ENCODE peak calls at places on chromosome 10, in nine cellular contexts. One of them, this sample, is unnamed.

GRCh38 chr10:13909911-13910617 is 323.3 kb downstream of the PRPF18 start:
- DNase-seq in germinal center: no peak
- DNase-seq in AG20443: no peak
- DNase-seq in central memory CD4-positive, alpha-beta T cell: no peak
- DNase-seq in lower lobe of right lung: no peak
- DNase-seq in stimulated activated CD4-positive, alpha-beta T cell treated with anti-CD3 and anti-CD28 coated beads, Interleukin-2, amount 100 ng/mL, for 4 hours: no peak
- DNase-seq in ecto neural progenitor cell: no peak
- DNase-seq in RPMI8226: no peak
- DNase-seq in activated CD8-positive, alpha-beta T cell treated with anti-CD3 and anti-CD28 coated beads for 36 hours: no peak
- DNase-seq in this sample: no peak

GRCh38 chr10:130648807-130649206 is 512.6 kb downstream of the GLRX3 start:
- DNase-seq in stimulated activated CD4-positive, alpha-beta T cell treated with anti-CD3 and anti-CD28 coated beads, Interleukin-2, amount 100 ng/mL, for 4 hours: no peak
- DNase-seq in AG20443: no peak
- DNase-seq in ecto neural progenitor cell: no peak
- DNase-seq in RPMI8226: no peak
- DNase-seq in germinal center: no peak
- DNase-seq in central memory CD4-positive, alpha-beta T cell: no peak
- DNase-seq in activated CD8-positive, alpha-beta T cell treated with anti-CD3 and anti-CD28 coated beads for 36 hours: no peak
- DNase-seq in lower lobe of right lung: no peak
- DNase-seq in this sample: no peak

GRCh38 chr10:63976538-63976937 is 455.3 kb downstream of the REEP3 start:
- DNase-seq in stimulated activated CD4-positive, alpha-beta T cell treated with anti-CD3 and anti-CD28 coated beads, Interleukin-2, amount 100 ng/mL, for 4 hours: no peak
- DNase-seq in RPMI8226: peak
- DNase-seq in germinal center: peak
- DNase-seq in lower lobe of right lung: peak
- DNase-seq in activated CD8-positive, alpha-beta T cell treated with anti-CD3 and anti-CD28 coated beads for 36 hours: peak
- DNase-seq in ecto neural progenitor cell: peak
- DNase-seq in central memory CD4-positive, alpha-beta T cell: no peak
- DNase-seq in AG20443: peak
- DNase-seq in this sample: peak

GRCh38 chr10:93820434-93820833 is 62.7 kb downstream of the LGI1 start:
- DNase-seq in ecto neural progenitor cell: no peak
- DNase-seq in RPMI8226: no peak
- DNase-seq in stimulated activated CD4-positive, alpha-beta T cell treated with anti-CD3 and anti-CD28 coated beads, Interleukin-2, amount 100 ng/mL, for 4 hours: no peak
- DNase-seq in lower lobe of right lung: no peak
- DNase-seq in AG20443: no peak
- DNase-seq in central memory CD4-positive, alpha-beta T cell: no peak
- DNase-seq in activated CD8-positive, alpha-beta T cell treated with anti-CD3 and anti-CD28 coated beads for 36 hours: no peak
- DNase-seq in germinal center: no peak
- DNase-seq in this sample: no peak

GRCh38 chr10:96512524-96512991 is 1.2 kb downstream of the TLL2 start:
- DNase-seq in ecto neural progenitor cell: peak
- DNase-seq in germinal center: peak
- DNase-seq in lower lobe of right lung: no peak
- DNase-seq in activated CD8-positive, alpha-beta T cell treated with anti-CD3 and anti-CD28 coated beads for 36 hours: peak
- DNase-seq in stimulated activated CD4-positive, alpha-beta T cell treated with anti-CD3 and anti-CD28 coated beads, Interleukin-2, amount 100 ng/mL, for 4 hours: no peak
- DNase-seq in RPMI8226: no peak
- DNase-seq in AG20443: peak
- DNase-seq in central memory CD4-positive, alpha-beta T cell: no peak
- DNase-seq in this sample: peak

GRCh38 chr10:73398024-73398423 is 15.8 kb downstream of the ANXA7 start:
- DNase-seq in lower lobe of right lung: no peak
- DNase-seq in central memory CD4-positive, alpha-beta T cell: no peak
- DNase-seq in AG20443: no peak
- DNase-seq in activated CD8-positive, alpha-beta T cell treated with anti-CD3 and anti-CD28 coated beads for 36 hours: no peak
- DNase-seq in stimulated activated CD4-positive, alpha-beta T cell treated with anti-CD3 and anti-CD28 coated beads, Interleukin-2, amount 100 ng/mL, for 4 hours: no peak
- DNase-seq in ecto neural progenitor cell: no peak
- DNase-seq in RPMI8226: no peak
- DNase-seq in germinal center: no peak
- DNase-seq in this sample: no peak

GRCh38 chr10:44635181-44635580 is 250.3 kb upstream of the CXCL12 start:
- DNase-seq in RPMI8226: no peak
- DNase-seq in lower lobe of right lung: no peak
- DNase-seq in ecto neural progenitor cell: no peak
- DNase-seq in activated CD8-positive, alpha-beta T cell treated with anti-CD3 and anti-CD28 coated beads for 36 hours: no peak
- DNase-seq in AG20443: no peak
- DNase-seq in stimulated activated CD4-positive, alpha-beta T cell treated with anti-CD3 and anti-CD28 coated beads, Interleukin-2, amount 100 ng/mL, for 4 hours: no peak
- DNase-seq in germinal center: no peak
- DNase-seq in central memory CD4-positive, alpha-beta T cell: no peak
- DNase-seq in this sample: no peak

GRCh38 chr10:68047554-68048327 is 27.3 kb downstream of the HERC4 start:
- DNase-seq in RPMI8226: no peak
- DNase-seq in germinal center: no peak
- DNase-seq in ecto neural progenitor cell: no peak
- DNase-seq in stimulated activated CD4-positive, alpha-beta T cell treated with anti-CD3 and anti-CD28 coated beads, Interleukin-2, amount 100 ng/mL, for 4 hours: no peak
- DNase-seq in AG20443: no peak
- DNase-seq in activated CD8-positive, alpha-beta T cell treated with anti-CD3 and anti-CD28 coated beads for 36 hours: no peak
- DNase-seq in lower lobe of right lung: no peak
- DNase-seq in central memory CD4-positive, alpha-beta T cell: no peak
- DNase-seq in this sample: no peak

GRCh38 chr10:103884681-103885139 is 29.3 kb upstream of the SH3PXD2A start:
- DNase-seq in activated CD8-positive, alpha-beta T cell treated with anti-CD3 and anti-CD28 coated beads for 36 hours: no peak
- DNase-seq in stimulated activated CD4-positive, alpha-beta T cell treated with anti-CD3 and anti-CD28 coated beads, Interleukin-2, amount 100 ng/mL, for 4 hours: no peak
- DNase-seq in central memory CD4-positive, alpha-beta T cell: peak
- DNase-seq in lower lobe of right lung: no peak
- DNase-seq in RPMI8226: peak
- DNase-seq in ecto neural progenitor cell: peak
- DNase-seq in AG20443: peak
- DNase-seq in germinal center: peak
- DNase-seq in this sample: peak

GRCh38 chr10:127600479-127600878 is 51.4 kb downstream of the NPS start:
- DNase-seq in stimulated activated CD4-positive, alpha-beta T cell treated with anti-CD3 and anti-CD28 coated beads, Interleukin-2, amount 100 ng/mL, for 4 hours: no peak
- DNase-seq in activated CD8-positive, alpha-beta T cell treated with anti-CD3 and anti-CD28 coated beads for 36 hours: no peak
- DNase-seq in lower lobe of right lung: no peak
- DNase-seq in central memory CD4-positive, alpha-beta T cell: no peak
- DNase-seq in ecto neural progenitor cell: peak
- DNase-seq in RPMI8226: peak
- DNase-seq in AG20443: no peak
- DNase-seq in germinal center: no peak
- DNase-seq in this sample: no peak

GRCh38 chr10:71043858-71044257 is 155.5 kb upstream of the PCBD1 start:
- DNase-seq in germinal center: no peak
- DNase-seq in stimulated activated CD4-positive, alpha-beta T cell treated with anti-CD3 and anti-CD28 coated beads, Interleukin-2, amount 100 ng/mL, for 4 hours: no peak
- DNase-seq in activated CD8-positive, alpha-beta T cell treated with anti-CD3 and anti-CD28 coated beads for 36 hours: no peak
- DNase-seq in central memory CD4-positive, alpha-beta T cell: no peak
- DNase-seq in AG20443: no peak
- DNase-seq in RPMI8226: no peak
- DNase-seq in lower lobe of right lung: no peak
- DNase-seq in ecto neural progenitor cell: no peak
- DNase-seq in this sample: no peak

GRCh38 chr10:132845041-132845551 is 59.1 kb upstream of the NKX6-2 start:
- DNase-seq in ecto neural progenitor cell: no peak
- DNase-seq in lower lobe of right lung: peak
- DNase-seq in RPMI8226: no peak
- DNase-seq in AG20443: no peak
- DNase-seq in stimulated activated CD4-positive, alpha-beta T cell treated with anti-CD3 and anti-CD28 coated beads, Interleukin-2, amount 100 ng/mL, for 4 hours: no peak
- DNase-seq in germinal center: no peak
- DNase-seq in central memory CD4-positive, alpha-beta T cell: no peak
- DNase-seq in activated CD8-positive, alpha-beta T cell treated with anti-CD3 and anti-CD28 coated beads for 36 hours: no peak
- DNase-seq in this sample: no peak

GRCh38 chr10:78513986-78514385 is 480.3 kb downstream of the RPS24 start:
- DNase-seq in germinal center: no peak
- DNase-seq in RPMI8226: no peak
- DNase-seq in lower lobe of right lung: no peak
- DNase-seq in stimulated activated CD4-positive, alpha-beta T cell treated with anti-CD3 and anti-CD28 coated beads, Interleukin-2, amount 100 ng/mL, for 4 hours: no peak
- DNase-seq in activated CD8-positive, alpha-beta T cell treated with anti-CD3 and anti-CD28 coated beads for 36 hours: no peak
- DNase-seq in central memory CD4-positive, alpha-beta T cell: no peak
- DNase-seq in AG20443: no peak
- DNase-seq in ecto neural progenitor cell: no peak
- DNase-seq in this sample: no peak

GRCh38 chr10:21406595-21407218 is 118.8 kb downstream of the SKIDA1 start:
- DNase-seq in central memory CD4-positive, alpha-beta T cell: no peak
- DNase-seq in AG20443: peak
- DNase-seq in lower lobe of right lung: no peak
- DNase-seq in ecto neural progenitor cell: no peak
- DNase-seq in activated CD8-positive, alpha-beta T cell treated with anti-CD3 and anti-CD28 coated beads for 36 hours: peak
- DNase-seq in germinal center: no peak
- DNase-seq in stimulated activated CD4-positive, alpha-beta T cell treated with anti-CD3 and anti-CD28 coated beads, Interleukin-2, amount 100 ng/mL, for 4 hours: no peak
- DNase-seq in RPMI8226: no peak
- DNase-seq in this sample: no peak

GRCh38 chr10:36185096-36185495 is 543.0 kb upstream of the FZD8 start:
- DNase-seq in ecto neural progenitor cell: no peak
- DNase-seq in activated CD8-positive, alpha-beta T cell treated with anti-CD3 and anti-CD28 coated beads for 36 hours: no peak
- DNase-seq in germinal center: no peak
- DNase-seq in central memory CD4-positive, alpha-beta T cell: no peak
- DNase-seq in AG20443: no peak
- DNase-seq in RPMI8226: no peak
- DNase-seq in lower lobe of right lung: no peak
- DNase-seq in stimulated activated CD4-positive, alpha-beta T cell treated with anti-CD3 and anti-CD28 coated beads, Interleukin-2, amount 100 ng/mL, for 4 hours: no peak
- DNase-seq in this sample: no peak

GRCh38 chr10:110985497-110986270 is 66.3 kb downstream of the SHOC2 start:
- DNase-seq in stimulated activated CD4-positive, alpha-beta T cell treated with anti-CD3 and anti-CD28 coated beads, Interleukin-2, amount 100 ng/mL, for 4 hours: no peak
- DNase-seq in RPMI8226: no peak
- DNase-seq in activated CD8-positive, alpha-beta T cell treated with anti-CD3 and anti-CD28 coated beads for 36 hours: no peak
- DNase-seq in germinal center: no peak
- DNase-seq in AG20443: no peak
- DNase-seq in central memory CD4-positive, alpha-beta T cell: no peak
- DNase-seq in ecto neural progenitor cell: no peak
- DNase-seq in lower lobe of right lung: no peak
- DNase-seq in this sample: no peak

GRCh38 chr10:129023057-129023456 is 444.0 kb upstream of the MGMT start:
- DNase-seq in germinal center: no peak
- DNase-seq in activated CD8-positive, alpha-beta T cell treated with anti-CD3 and anti-CD28 coated beads for 36 hours: no peak
- DNase-seq in central memory CD4-positive, alpha-beta T cell: no peak
- DNase-seq in stimulated activated CD4-positive, alpha-beta T cell treated with anti-CD3 and anti-CD28 coated beads, Interleukin-2, amount 100 ng/mL, for 4 hours: no peak
- DNase-seq in ecto neural progenitor cell: no peak
- DNase-seq in RPMI8226: no peak
- DNase-seq in AG20443: no peak
- DNase-seq in lower lobe of right lung: no peak
- DNase-seq in this sample: no peak

GRCh38 chr10:18164093-18164492 is 23.9 kb downstream of the CACNB2 start:
- DNase-seq in activated CD8-positive, alpha-beta T cell treated with anti-CD3 and anti-CD28 coated beads for 36 hours: no peak
- DNase-seq in ecto neural progenitor cell: no peak
- DNase-seq in central memory CD4-positive, alpha-beta T cell: no peak
- DNase-seq in germinal center: no peak
- DNase-seq in lower lobe of right lung: no peak
- DNase-seq in AG20443: no peak
- DNase-seq in stimulated activated CD4-positive, alpha-beta T cell treated with anti-CD3 and anti-CD28 coated beads, Interleukin-2, amount 100 ng/mL, for 4 hours: no peak
- DNase-seq in RPMI8226: no peak
- DNase-seq in this sample: no peak

GRCh38 chr10:133264455-133264854 is 12.2 kb downstream of the ADAM8 start:
- DNase-seq in ecto neural progenitor cell: no peak
- DNase-seq in stimulated activated CD4-positive, alpha-beta T cell treated with anti-CD3 and anti-CD28 coated beads, Interleukin-2, amount 100 ng/mL, for 4 hours: no peak
- DNase-seq in RPMI8226: no peak
- DNase-seq in activated CD8-positive, alpha-beta T cell treated with anti-CD3 and anti-CD28 coated beads for 36 hours: peak
- DNase-seq in lower lobe of right lung: no peak
- DNase-seq in AG20443: no peak
- DNase-seq in central memory CD4-positive, alpha-beta T cell: peak
- DNase-seq in germinal center: no peak
- DNase-seq in this sample: no peak

GRCh38 chr10:115092555-115093285 is 445 bp upstream of the ATRNL1 start:
- DNase-seq in RPMI8226: peak
- DNase-seq in activated CD8-positive, alpha-beta T cell treated with anti-CD3 and anti-CD28 coated beads for 36 hours: peak
- DNase-seq in stimulated activated CD4-positive, alpha-beta T cell treated with anti-CD3 and anti-CD28 coated beads, Interleukin-2, amount 100 ng/mL, for 4 hours: peak
- DNase-seq in central memory CD4-positive, alpha-beta T cell: no peak
- DNase-seq in germinal center: peak
- DNase-seq in lower lobe of right lung: no peak
- DNase-seq in AG20443: peak
- DNase-seq in ecto neural progenitor cell: peak
- DNase-seq in this sample: no peak

GRCh38 chr10:121002586-121003205 is 151.5 kb downstream of the WDR11 start:
- DNase-seq in RPMI8226: no peak
- DNase-seq in central memory CD4-positive, alpha-beta T cell: no peak
- DNase-seq in AG20443: no peak
- DNase-seq in activated CD8-positive, alpha-beta T cell treated with anti-CD3 and anti-CD28 coated beads for 36 hours: no peak
- DNase-seq in lower lobe of right lung: no peak
- DNase-seq in ecto neural progenitor cell: no peak
- DNase-seq in germinal center: no peak
- DNase-seq in stimulated activated CD4-positive, alpha-beta T cell treated with anti-CD3 and anti-CD28 coated beads, Interleukin-2, amount 100 ng/mL, for 4 hours: no peak
- DNase-seq in this sample: no peak

GRCh38 chr10:69389827-69390490 is 26.8 kb downstream of the TACR2 start:
- DNase-seq in lower lobe of right lung: no peak
- DNase-seq in central memory CD4-positive, alpha-beta T cell: no peak
- DNase-seq in germinal center: no peak
- DNase-seq in AG20443: peak
- DNase-seq in RPMI8226: no peak
- DNase-seq in activated CD8-positive, alpha-beta T cell treated with anti-CD3 and anti-CD28 coated beads for 36 hours: peak
- DNase-seq in ecto neural progenitor cell: no peak
- DNase-seq in stimulated activated CD4-positive, alpha-beta T cell treated with anti-CD3 and anti-CD28 coated beads, Interleukin-2, amount 100 ng/mL, for 4 hours: no peak
- DNase-seq in this sample: no peak

GRCh38 chr10:30199376-30200018 is 140.1 kb upstream of the JCAD start:
- DNase-seq in lower lobe of right lung: no peak
- DNase-seq in germinal center: no peak
- DNase-seq in stimulated activated CD4-positive, alpha-beta T cell treated with anti-CD3 and anti-CD28 coated beads, Interleukin-2, amount 100 ng/mL, for 4 hours: no peak
- DNase-seq in ecto neural progenitor cell: no peak
- DNase-seq in RPMI8226: no peak
- DNase-seq in activated CD8-positive, alpha-beta T cell treated with anti-CD3 and anti-CD28 coated beads for 36 hours: no peak
- DNase-seq in central memory CD4-positive, alpha-beta T cell: no peak
- DNase-seq in AG20443: no peak
- DNase-seq in this sample: no peak

GRCh38 chr10:11058965-11059364 is 41.3 kb downstream of the CELF2 start:
- DNase-seq in activated CD8-positive, alpha-beta T cell treated with anti-CD3 and anti-CD28 coated beads for 36 hours: no peak
- DNase-seq in germinal center: no peak
- DNase-seq in AG20443: peak
- DNase-seq in RPMI8226: no peak
- DNase-seq in ecto neural progenitor cell: no peak
- DNase-seq in stimulated activated CD4-positive, alpha-beta T cell treated with anti-CD3 and anti-CD28 coated beads, Interleukin-2, amount 100 ng/mL, for 4 hours: no peak
- DNase-seq in lower lobe of right lung: no peak
- DNase-seq in central memory CD4-positive, alpha-beta T cell: no peak
- DNase-seq in this sample: no peak

GRCh38 chr10:65194131-65194530 is 1672.9 kb downstream of the REEP3 start:
- DNase-seq in stimulated activated CD4-positive, alpha-beta T cell treated with anti-CD3 and anti-CD28 coated beads, Interleukin-2, amount 100 ng/mL, for 4 hours: no peak
- DNase-seq in lower lobe of right lung: no peak
- DNase-seq in central memory CD4-positive, alpha-beta T cell: no peak
- DNase-seq in activated CD8-positive, alpha-beta T cell treated with anti-CD3 and anti-CD28 coated beads for 36 hours: no peak
- DNase-seq in RPMI8226: no peak
- DNase-seq in AG20443: no peak
- DNase-seq in ecto neural progenitor cell: no peak
- DNase-seq in germinal center: no peak
- DNase-seq in this sample: no peak

GRCh38 chr10:7948601-7949000 is 105.9 kb upstream of the GATA3 start:
- DNase-seq in activated CD8-positive, alpha-beta T cell treated with anti-CD3 and anti-CD28 coated beads for 36 hours: no peak
- DNase-seq in central memory CD4-positive, alpha-beta T cell: no peak
- DNase-seq in RPMI8226: no peak
- DNase-seq in ecto neural progenitor cell: no peak
- DNase-seq in germinal center: no peak
- DNase-seq in lower lobe of right lung: no peak
- DNase-seq in stimulated activated CD4-positive, alpha-beta T cell treated with anti-CD3 and anti-CD28 coated beads, Interleukin-2, amount 100 ng/mL, for 4 hours: no peak
- DNase-seq in AG20443: no peak
- DNase-seq in this sample: no peak

GRCh38 chr10:21724020-21724589 is 190.1 kb downstream of the MLLT10 start:
- DNase-seq in AG20443: no peak
- DNase-seq in germinal center: no peak
- DNase-seq in activated CD8-positive, alpha-beta T cell treated with anti-CD3 and anti-CD28 coated beads for 36 hours: no peak
- DNase-seq in stimulated activated CD4-positive, alpha-beta T cell treated with anti-CD3 and anti-CD28 coated beads, Interleukin-2, amount 100 ng/mL, for 4 hours: no peak
- DNase-seq in ecto neural progenitor cell: no peak
- DNase-seq in lower lobe of right lung: no peak
- DNase-seq in central memory CD4-positive, alpha-beta T cell: no peak
- DNase-seq in RPMI8226: no peak
- DNase-seq in this sample: no peak

This sample was measured in GM13977.